ENCODE peak calls at places on chromosomes 13 and 19, in four cellular contexts. V is IMR-90, S is T-helper 1 cell, K is HT-29. G is an unnamed sample.

GRCh38 chr19:4971424-4971793 is 2.5 kb downstream of the KDM4B start:
- DNase-seq in S (no peak), K (peak; percentile 37), V (no peak), G (no peak)

GRCh38 chr13:28476919-28477708 is 17.8 kb downstream of the FLT1 start:
- DNase-seq in S (no peak), V (no peak), K (no peak), G (no peak)

GRCh38 chr19:40366697-40367561 is 18.4 kb downstream of the PLD3 start:
- DNase-seq in K (no peak), S (no peak), V (peak; percentile 24), G (no peak)

GRCh38 chr13:33259296-33259695 is 26.3 kb downstream of the STARD13 start:
- DNase-seq in S (no peak), K (no peak), V (no peak), G (no peak)

GRCh38 chr13:44050450-44051063 is 170.9 kb downstream of the LACC1 start:
- DNase-seq in S (no peak), V (peak; percentile 52), K (peak; percentile 90), G (no peak)

GRCh38 chr19:41478875-41479756 is 36.2 kb downstream of the ERICH4 start:
- DNase-seq in S (no peak), V (no peak), K (no peak), G (no peak)

GRCh38 chr19:1009976-1010538 is 9.8 kb downstream of the GRIN3B start:
- DNase-seq in V (no peak), K (no peak), S (no peak), G (no peak)

GRCh38 chr13:111981006-111981405 is 85.9 kb upstream of the SOX1 start:
- DNase-seq in K (no peak), V (no peak), S (no peak), G (no peak)

GRCh38 chr19:40592170-40592569 is 9.0 kb upstream of the LTBP4 start:
- DNase-seq in V (peak; percentile 76), S (peak; percentile 52), K (peak; percentile 79), G (no peak)

GRCh38 chr19:10384580-10384979 is 4.2 kb upstream of the TYK2 start:
- DNase-seq in K (no peak), V (no peak), S (no peak), G (no peak)

GRCh38 chr13:37981932-37982331 is 112.4 kb upstream of the TRPC4 start:
- DNase-seq in S (no peak), K (no peak), V (no peak), G (no peak)

GRCh38 chr13:20969182-20969581 is 66.6 kb upstream of the XPO4 start:
- DNase-seq in K (peak; percentile 40), V (peak; percentile 68), S (peak; percentile 14), G (no peak)

GRCh38 chr13:110323172-110323851 is 16.2 kb downstream of the COL4A2 start:
- DNase-seq in K (no peak), S (no peak), V (peak; percentile 96), G (no peak)

GRCh38 chr13:112392719-112393118 is 16.6 kb downstream of the SPACA7 start:
- DNase-seq in S (no peak), V (no peak), K (no peak), G (no peak)

GRCh38 chr13:113856716-113857065 is 7.2 kb downstream of the GAS6 start:
- DNase-seq in S (no peak), K (no peak), V (peak; percentile 78), G (no peak)

GRCh38 chr13:54852831-54853230 is 1824.2 kb downstream of the OLFM4 start:
- DNase-seq in V (no peak), K (no peak), S (no peak), G (no peak)

GRCh38 chr19:50858896-50859295 is 4.2 kb downstream of the KLK3 start:
- DNase-seq in S (no peak), K (peak; percentile 53), V (no peak), G (no peak)

GRCh38 chr19:51365211-51366049 is 758 bp downstream of the ETFB start:
- DNase-seq in V (peak; percentile 53), S (peak; percentile 20), K (peak; percentile 70), G (no peak)

GRCh38 chr13:46469064-46469463 is 82.0 kb upstream of the RUBCNL start:
- DNase-seq in V (no peak), K (no peak), S (no peak), G (no peak)

GRCh38 chr13:41064493-41064892 is 3.2 kb downstream of the WBP4 start:
- DNase-seq in S (no peak), K (no peak), V (peak; percentile 90), G (no peak)

GRCh38 chr13:51628059-51628852 is 44.0 kb downstream of the WDFY2 start:
- DNase-seq in V (no peak), K (no peak), S (no peak), G (no peak)

GRCh38 chr13:35979378-35979911 is 151.7 kb downstream of the DCLK1 start:
- DNase-seq in K (no peak), V (peak; percentile 83), S (no peak), G (no peak)

GRCh38 chr19:805600-806550 is 8.6 kb downstream of the PTBP1 start:
- DNase-seq in V (no peak), S (no peak), K (no peak), G (no peak)

GRCh38 chr13:100356889-100357288 is 231.7 kb downstream of the GGACT start:
- DNase-seq in S (no peak), K (no peak), V (peak; percentile 64), G (no peak)